ENCODE peak calls at places on chromosomes 2 and 18, in five cellular contexts. One of them, this sample, is unnamed.
A peak's percentile ranks its signal among the peaks of the same experiment; 100 is the strongest.

GRCh38 chr2:235095569-235095968 is 143.8 kb downstream of the SH3BP4 start:
- DNase-seq in HCT116: no peak
- DNase-seq in K562: no peak
- DNase-seq in SK-N-SH: no peak
- DNase-seq in GM12878: no peak
- DNase-seq in this sample: no peak

GRCh38 chr2:171600126-171600525 is 77.9 kb downstream of the CYBRD1 start:
- DNase-seq in HCT116: no peak
- DNase-seq in K562: no peak
- DNase-seq in SK-N-SH: no peak
- DNase-seq in GM12878: no peak
- DNase-seq in this sample: no peak

GRCh38 chr2:144519934-144520717 is at the start of gene ZEB2:
- DNase-seq in HCT116: peak; percentile 19
- DNase-seq in K562: peak; percentile 79
- DNase-seq in SK-N-SH: peak; percentile 63
- DNase-seq in GM12878: no peak
- DNase-seq in this sample: peak; percentile 12

GRCh38 chr2:29011650-29012060 is 30.6 kb downstream of the TOGARAM2 start:
- DNase-seq in HCT116: no peak
- DNase-seq in K562: no peak
- DNase-seq in SK-N-SH: peak; percentile 39
- DNase-seq in GM12878: no peak
- DNase-seq in this sample: no peak

GRCh38 chr2:171478345-171478744 is 43.9 kb upstream of the CYBRD1 start:
- DNase-seq in HCT116: no peak
- DNase-seq in K562: no peak
- DNase-seq in SK-N-SH: no peak
- DNase-seq in GM12878: no peak
- DNase-seq in this sample: no peak

GRCh38 chr2:48841126-48841525 is 85.6 kb upstream of the LHCGR start:
- DNase-seq in HCT116: no peak
- DNase-seq in K562: no peak
- DNase-seq in SK-N-SH: no peak
- DNase-seq in GM12878: no peak
- DNase-seq in this sample: no peak

GRCh38 chr2:136008205-136008865 is 22.9 kb upstream of the DARS1 start:
- DNase-seq in HCT116: no peak
- DNase-seq in K562: no peak
- DNase-seq in SK-N-SH: no peak
- DNase-seq in GM12878: no peak
- DNase-seq in this sample: no peak

GRCh38 chr2:234378440-234378839 is 118.4 kb downstream of the ARL4C start:
- DNase-seq in HCT116: no peak
- DNase-seq in K562: no peak
- DNase-seq in SK-N-SH: no peak
- DNase-seq in GM12878: no peak
- DNase-seq in this sample: no peak

GRCh38 chr2:118257696-118258095 is 169.4 kb downstream of the INSIG2 start:
- DNase-seq in HCT116: no peak
- DNase-seq in K562: no peak
- DNase-seq in SK-N-SH: no peak
- DNase-seq in GM12878: no peak
- DNase-seq in this sample: no peak

GRCh38 chr2:53473236-53473635 is 294.4 kb upstream of the CHAC2 start:
- DNase-seq in HCT116: no peak
- DNase-seq in K562: peak; percentile 6
- DNase-seq in SK-N-SH: no peak
- DNase-seq in GM12878: no peak
- DNase-seq in this sample: peak; percentile 13

DNA sequence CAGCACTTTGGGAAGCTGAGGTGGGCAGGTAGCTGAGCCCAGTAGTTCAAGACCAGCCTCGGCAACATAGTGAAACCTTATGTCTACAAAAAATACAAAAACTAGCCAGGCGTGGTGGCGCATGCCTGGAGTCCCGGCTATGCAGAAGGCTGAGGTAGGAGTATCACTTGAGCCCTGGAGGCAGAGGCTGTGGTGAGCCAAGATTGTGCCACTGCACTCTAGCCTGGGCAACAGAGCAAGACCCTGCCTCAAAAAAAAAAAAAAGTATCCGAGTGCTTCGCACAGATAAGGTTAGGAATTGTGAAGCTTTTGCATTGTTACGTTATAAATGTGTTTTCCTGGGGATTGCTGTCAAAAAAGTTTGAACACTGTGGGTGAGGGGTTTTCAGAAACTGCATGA is 4.1 kb downstream of the CTDSP1 start:
- DNase-seq in HCT116: no peak
- DNase-seq in K562: no peak
- DNase-seq in SK-N-SH: no peak
- DNase-seq in GM12878: no peak
- DNase-seq in this sample: no peak
- TF ChIP-seq ZBTB33 in HCT116: no peak
- TF ChIP-seq ZBTB33 in K562: no peak
- TF ChIP-seq ZBTB33 in SK-N-SH: no peak
- TF ChIP-seq ZBTB33 in GM12878: no peak
- TF ChIP-seq ZBTB33 in this sample: no peak

GRCh38 chr18:32893915-32894314 is 121.1 kb upstream of the KLHL14 start:
- DNase-seq in HCT116: no peak
- DNase-seq in K562: no peak
- DNase-seq in SK-N-SH: peak; percentile 1
- DNase-seq in GM12878: no peak
- DNase-seq in this sample: peak; percentile 45
- TF ChIP-seq ZBTB33 in HCT116: no peak
- TF ChIP-seq ZBTB33 in K562: no peak
- TF ChIP-seq ZBTB33 in SK-N-SH: no peak
- TF ChIP-seq ZBTB33 in GM12878: no peak
- TF ChIP-seq ZBTB33 in this sample: no peak

DNA sequence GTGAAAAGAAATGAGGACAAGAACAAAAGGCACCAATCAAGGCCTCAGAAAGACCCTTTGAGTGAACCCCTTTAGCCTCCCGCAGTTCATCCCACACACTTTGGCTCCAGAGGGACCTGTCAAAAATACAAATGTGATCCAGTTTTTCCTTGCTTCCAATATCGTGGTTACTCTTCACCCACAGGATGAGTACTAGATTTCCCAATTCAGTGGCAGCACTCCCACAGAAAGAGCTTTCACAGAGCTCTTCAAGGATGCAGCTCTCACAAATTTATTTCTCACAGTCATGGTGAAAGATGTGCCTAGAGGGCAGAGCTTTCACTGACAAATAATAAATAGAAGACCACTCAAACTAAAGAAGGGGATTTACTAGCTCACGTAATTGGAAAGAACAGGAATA is 3.0 kb upstream of the GFPT1 start:
- DNase-seq in HCT116: no peak
- DNase-seq in K562: no peak
- DNase-seq in SK-N-SH: no peak
- DNase-seq in GM12878: no peak
- DNase-seq in this sample: no peak
- TF ChIP-seq ZBTB33 in HCT116: no peak
- TF ChIP-seq ZBTB33 in K562: no peak
- TF ChIP-seq ZBTB33 in SK-N-SH: no peak
- TF ChIP-seq ZBTB33 in GM12878: no peak
- TF ChIP-seq ZBTB33 in this sample: no peak

GRCh38 chr2:237122214-237122666 is 36.6 kb downstream of the COPS8 start:
- DNase-seq in HCT116: peak; percentile 79
- DNase-seq in K562: peak; percentile 38
- DNase-seq in SK-N-SH: peak; percentile 68
- DNase-seq in GM12878: no peak
- DNase-seq in this sample: peak; percentile 54
- TF ChIP-seq ZBTB33 in HCT116: no peak
- TF ChIP-seq ZBTB33 in K562: no peak
- TF ChIP-seq ZBTB33 in SK-N-SH: no peak
- TF ChIP-seq ZBTB33 in GM12878: peak; percentile 15
- TF ChIP-seq ZBTB33 in this sample: peak; percentile 77

GRCh38 chr2:19801367-19802087 is 100.3 kb downstream of the TTC32 start:
- DNase-seq in HCT116: peak; percentile 81
- DNase-seq in K562: no peak
- DNase-seq in SK-N-SH: peak; percentile 39
- DNase-seq in GM12878: no peak
- DNase-seq in this sample: no peak
- TF ChIP-seq ZBTB33 in HCT116: no peak
- TF ChIP-seq ZBTB33 in K562: no peak
- TF ChIP-seq ZBTB33 in SK-N-SH: peak; percentile 74
- TF ChIP-seq ZBTB33 in GM12878: no peak
- TF ChIP-seq ZBTB33 in this sample: no peak

This sample was measured in HepG2.